ENCODE peak calls at places on chromosomes 13 and 19, in ten cellular contexts. One of them, this sample, is unnamed.

GRCh38 chr19:19081642-19082151 is 17.9 kb downstream of the SLC25A42 start:
- DNase-seq in aorta: no peak
- DNase-seq in ascending aorta: no peak
- DNase-seq in A549: no peak
- DNase-seq in colonic mucosa: no peak
- DNase-seq in Caco-2: no peak
- DNase-seq in tibial nerve: peak
- DNase-seq in transverse colon: no peak
- DNase-seq in tibial artery: no peak
- DNase-seq in lower leg skin: no peak
- DNase-seq in this sample: peak

GRCh38 chr13:30850204-30850866 is 55.7 kb upstream of the MEDAG start:
- DNase-seq in aorta: no peak
- DNase-seq in ascending aorta: no peak
- DNase-seq in A549: no peak
- DNase-seq in colonic mucosa: no peak
- DNase-seq in Caco-2: no peak
- DNase-seq in tibial nerve: no peak
- DNase-seq in transverse colon: no peak
- DNase-seq in tibial artery: no peak
- DNase-seq in lower leg skin: no peak
- DNase-seq in this sample: no peak

GRCh38 chr13:97974773-97975172 is 21.3 kb downstream of the IPO5 start:
- DNase-seq in aorta: no peak
- DNase-seq in ascending aorta: no peak
- DNase-seq in A549: no peak
- DNase-seq in colonic mucosa: no peak
- DNase-seq in Caco-2: no peak
- DNase-seq in tibial nerve: no peak
- DNase-seq in transverse colon: no peak
- DNase-seq in tibial artery: no peak
- DNase-seq in lower leg skin: no peak
- DNase-seq in this sample: no peak

GRCh38 chr19:18415177-18415867 is 3.9 kb upstream of the SSBP4 start:
- DNase-seq in aorta: peak
- DNase-seq in ascending aorta: peak
- DNase-seq in A549: no peak
- DNase-seq in colonic mucosa: peak
- DNase-seq in Caco-2: no peak
- DNase-seq in tibial nerve: peak
- DNase-seq in transverse colon: peak
- DNase-seq in tibial artery: peak
- DNase-seq in lower leg skin: peak
- DNase-seq in this sample: peak

GRCh38 chr13:36453518-36453917 is 21.2 kb downstream of the CCNA1 start:
- DNase-seq in aorta: no peak
- DNase-seq in ascending aorta: no peak
- DNase-seq in A549: no peak
- DNase-seq in colonic mucosa: no peak
- DNase-seq in Caco-2: peak
- DNase-seq in tibial nerve: no peak
- DNase-seq in transverse colon: no peak
- DNase-seq in tibial artery: no peak
- DNase-seq in lower leg skin: no peak
- DNase-seq in this sample: no peak

GRCh38 chr13:31625115-31625514 is 114.2 kb upstream of the RXFP2 start:
- DNase-seq in aorta: no peak
- DNase-seq in ascending aorta: no peak
- DNase-seq in A549: no peak
- DNase-seq in colonic mucosa: no peak
- DNase-seq in Caco-2: no peak
- DNase-seq in tibial nerve: no peak
- DNase-seq in transverse colon: no peak
- DNase-seq in tibial artery: no peak
- DNase-seq in lower leg skin: no peak
- DNase-seq in this sample: no peak

GRCh38 chr13:28658796-28659610 is at the start of gene POMP:
- DNase-seq in aorta: peak
- DNase-seq in ascending aorta: peak
- DNase-seq in A549: peak
- DNase-seq in colonic mucosa: peak
- DNase-seq in Caco-2: peak
- DNase-seq in tibial nerve: peak
- DNase-seq in transverse colon: peak
- DNase-seq in tibial artery: peak
- DNase-seq in lower leg skin: peak
- DNase-seq in this sample: peak

GRCh38 chr19:44856438-44857083 is 10.5 kb downstream of the NECTIN2 start:
- DNase-seq in aorta: peak
- DNase-seq in ascending aorta: no peak
- DNase-seq in A549: no peak
- DNase-seq in colonic mucosa: no peak
- DNase-seq in Caco-2: no peak
- DNase-seq in tibial nerve: no peak
- DNase-seq in transverse colon: no peak
- DNase-seq in tibial artery: peak
- DNase-seq in lower leg skin: no peak
- DNase-seq in this sample: no peak

GRCh38 chr13:111664060-111664459 is 343.6 kb downstream of the TEX29 start:
- DNase-seq in aorta: no peak
- DNase-seq in ascending aorta: no peak
- DNase-seq in A549: no peak
- DNase-seq in colonic mucosa: no peak
- DNase-seq in Caco-2: no peak
- DNase-seq in tibial nerve: no peak
- DNase-seq in transverse colon: no peak
- DNase-seq in tibial artery: no peak
- DNase-seq in lower leg skin: peak
- DNase-seq in this sample: no peak

GRCh38 chr13:86882835-86883234 is 788.3 kb upstream of the SLITRK5 start:
- DNase-seq in aorta: no peak
- DNase-seq in ascending aorta: no peak
- DNase-seq in A549: no peak
- DNase-seq in colonic mucosa: no peak
- DNase-seq in Caco-2: no peak
- DNase-seq in tibial nerve: no peak
- DNase-seq in transverse colon: no peak
- DNase-seq in tibial artery: no peak
- DNase-seq in lower leg skin: no peak
- DNase-seq in this sample: no peak

GRCh38 chr13:101706651-101707050 is 254.2 kb downstream of the ITGBL1 start:
- DNase-seq in aorta: peak
- DNase-seq in ascending aorta: no peak
- DNase-seq in A549: peak
- DNase-seq in colonic mucosa: no peak
- DNase-seq in Caco-2: no peak
- DNase-seq in tibial nerve: no peak
- DNase-seq in transverse colon: peak
- DNase-seq in tibial artery: no peak
- DNase-seq in lower leg skin: no peak
- DNase-seq in this sample: peak

GRCh38 chr13:32443111-32443510 is 15.2 kb upstream of the N4BP2L1 start:
- DNase-seq in aorta: no peak
- DNase-seq in ascending aorta: no peak
- DNase-seq in A549: peak
- DNase-seq in colonic mucosa: no peak
- DNase-seq in Caco-2: peak
- DNase-seq in tibial nerve: peak
- DNase-seq in transverse colon: peak
- DNase-seq in tibial artery: no peak
- DNase-seq in lower leg skin: no peak
- DNase-seq in this sample: no peak

GRCh38 chr13:81334481-81334880 is 993.6 kb upstream of the SPRY2 start:
- DNase-seq in aorta: no peak
- DNase-seq in ascending aorta: no peak
- DNase-seq in A549: no peak
- DNase-seq in colonic mucosa: no peak
- DNase-seq in Caco-2: no peak
- DNase-seq in tibial nerve: no peak
- DNase-seq in transverse colon: no peak
- DNase-seq in tibial artery: no peak
- DNase-seq in lower leg skin: no peak
- DNase-seq in this sample: no peak

DNA sequence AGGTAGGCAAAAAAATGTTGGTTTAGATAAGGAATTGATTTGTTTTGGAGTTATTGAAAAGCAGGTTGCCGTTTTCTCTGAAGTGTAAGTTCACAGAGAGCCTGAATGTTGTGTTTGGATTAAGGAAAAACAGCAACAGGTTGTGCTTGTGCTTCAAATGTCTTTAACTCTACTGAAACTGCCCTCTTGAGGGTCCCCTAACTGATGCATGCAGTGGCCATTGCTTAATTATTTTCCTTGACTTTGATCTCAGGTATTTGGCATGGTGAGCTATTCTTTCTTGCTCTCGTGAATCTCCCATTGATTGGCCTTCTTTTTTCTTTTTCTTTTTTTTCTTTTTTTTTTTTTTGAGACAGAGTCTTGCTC is 3.2 kb downstream of the GARRE1 start:
- DNase-seq in aorta: no peak
- DNase-seq in ascending aorta: no peak
- DNase-seq in A549: no peak
- DNase-seq in colonic mucosa: no peak
- DNase-seq in Caco-2: no peak
- DNase-seq in tibial nerve: no peak
- DNase-seq in transverse colon: no peak
- DNase-seq in tibial artery: no peak
- DNase-seq in lower leg skin: no peak
- DNase-seq in this sample: no peak
- H3K4me3 ChIP-seq in aorta: no peak
- H3K4me3 ChIP-seq in ascending aorta: no peak
- H3K4me3 ChIP-seq in A549: no peak
- H3K4me3 ChIP-seq in colonic mucosa: no peak
- H3K4me3 ChIP-seq in Caco-2: no peak
- H3K4me3 ChIP-seq in tibial nerve: no peak
- H3K4me3 ChIP-seq in transverse colon: no peak
- H3K4me3 ChIP-seq in tibial artery: no peak
- H3K4me3 ChIP-seq in lower leg skin: no peak
- H3K4me3 ChIP-seq in this sample: no peak

GRCh38 chr19:39795001-39795400 is 16.3 kb downstream of the LEUTX start:
- DNase-seq in aorta: no peak
- DNase-seq in ascending aorta: no peak
- DNase-seq in A549: no peak
- DNase-seq in colonic mucosa: no peak
- DNase-seq in Caco-2: no peak
- DNase-seq in tibial nerve: no peak
- DNase-seq in transverse colon: no peak
- DNase-seq in tibial artery: no peak
- DNase-seq in lower leg skin: no peak
- DNase-seq in this sample: no peak
- H3K4me3 ChIP-seq in aorta: no peak
- H3K4me3 ChIP-seq in ascending aorta: no peak
- H3K4me3 ChIP-seq in A549: no peak
- H3K4me3 ChIP-seq in colonic mucosa: no peak
- H3K4me3 ChIP-seq in Caco-2: no peak
- H3K4me3 ChIP-seq in tibial nerve: no peak
- H3K4me3 ChIP-seq in transverse colon: no peak
- H3K4me3 ChIP-seq in tibial artery: no peak
- H3K4me3 ChIP-seq in lower leg skin: no peak
- H3K4me3 ChIP-seq in this sample: no peak

GRCh38 chr13:107113387-107113786 is 545.5 kb upstream of the ARGLU1 start:
- DNase-seq in aorta: no peak
- DNase-seq in ascending aorta: no peak
- DNase-seq in A549: no peak
- DNase-seq in colonic mucosa: no peak
- DNase-seq in Caco-2: no peak
- DNase-seq in tibial nerve: no peak
- DNase-seq in transverse colon: no peak
- DNase-seq in tibial artery: no peak
- DNase-seq in lower leg skin: no peak
- DNase-seq in this sample: no peak

GRCh38 chr13:107121793-107122192 is 553.9 kb upstream of the ARGLU1 start:
- DNase-seq in aorta: no peak
- DNase-seq in ascending aorta: no peak
- DNase-seq in A549: no peak
- DNase-seq in colonic mucosa: no peak
- DNase-seq in Caco-2: no peak
- DNase-seq in tibial nerve: no peak
- DNase-seq in transverse colon: no peak
- DNase-seq in tibial artery: no peak
- DNase-seq in lower leg skin: no peak
- DNase-seq in this sample: no peak

GRCh38 chr13:107119989-107120881 is 552.3 kb upstream of the ARGLU1 start:
- DNase-seq in aorta: no peak
- DNase-seq in ascending aorta: no peak
- DNase-seq in A549: no peak
- DNase-seq in colonic mucosa: no peak
- DNase-seq in Caco-2: peak
- DNase-seq in tibial nerve: no peak
- DNase-seq in transverse colon: no peak
- DNase-seq in tibial artery: no peak
- DNase-seq in lower leg skin: no peak
- DNase-seq in this sample: no peak

GRCh38 chr13:107117327-107118012 is 549.5 kb upstream of the ARGLU1 start:
- DNase-seq in aorta: no peak
- DNase-seq in ascending aorta: no peak
- DNase-seq in A549: no peak
- DNase-seq in colonic mucosa: no peak
- DNase-seq in Caco-2: no peak
- DNase-seq in tibial nerve: no peak
- DNase-seq in transverse colon: no peak
- DNase-seq in tibial artery: no peak
- DNase-seq in lower leg skin: no peak
- DNase-seq in this sample: no peak
- H3K4me3 ChIP-seq in aorta: no peak
- H3K4me3 ChIP-seq in ascending aorta: no peak
- H3K4me3 ChIP-seq in A549: no peak
- H3K4me3 ChIP-seq in colonic mucosa: no peak
- H3K4me3 ChIP-seq in Caco-2: no peak
- H3K4me3 ChIP-seq in tibial nerve: no peak
- H3K4me3 ChIP-seq in transverse colon: no peak
- H3K4me3 ChIP-seq in tibial artery: no peak
- H3K4me3 ChIP-seq in lower leg skin: no peak
- H3K4me3 ChIP-seq in this sample: no peak

DNA sequence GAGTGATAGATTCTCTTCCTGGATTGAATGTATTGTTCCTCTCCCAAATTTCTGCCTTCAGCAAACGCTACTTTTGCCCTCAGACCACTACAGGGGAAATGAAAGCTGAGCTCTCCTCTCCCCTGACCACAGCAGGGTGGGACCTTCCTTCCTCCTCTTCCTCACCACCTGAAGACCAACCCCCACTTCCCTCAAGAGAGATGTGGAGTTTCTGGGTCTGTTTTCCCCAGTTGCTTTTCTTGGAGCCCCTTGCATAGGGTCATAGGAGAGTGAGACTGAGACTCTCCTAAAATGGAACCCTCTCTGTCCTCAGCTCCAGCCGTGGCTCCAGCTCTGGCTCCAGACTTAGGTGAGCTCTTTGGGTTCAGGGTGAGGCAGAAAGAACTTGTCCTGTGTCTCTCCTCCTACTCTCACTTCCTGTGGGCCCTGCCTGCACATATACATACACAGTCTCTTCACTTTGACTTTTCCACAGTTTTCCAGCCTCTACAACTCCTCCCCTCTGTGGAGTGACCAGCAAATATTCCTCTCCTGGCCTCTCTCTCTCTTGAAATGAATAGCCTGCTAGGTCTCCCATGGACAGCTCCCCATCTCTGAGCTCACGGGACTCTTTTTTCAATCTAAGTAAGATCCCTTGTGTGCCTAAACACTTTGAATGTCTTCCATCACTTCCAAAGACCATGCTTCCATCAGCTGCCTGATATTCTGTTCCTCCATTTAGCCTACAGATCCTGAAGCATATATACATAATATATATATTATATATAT is 19.2 kb upstream of the ZNF175 start:
- DNase-seq in aorta: no peak
- DNase-seq in ascending aorta: no peak
- DNase-seq in A549: no peak
- DNase-seq in colonic mucosa: no peak
- DNase-seq in Caco-2: no peak
- DNase-seq in tibial nerve: no peak
- DNase-seq in transverse colon: no peak
- DNase-seq in tibial artery: no peak
- DNase-seq in lower leg skin: no peak
- DNase-seq in this sample: no peak
- H3K4me3 ChIP-seq in aorta: no peak
- H3K4me3 ChIP-seq in ascending aorta: no peak
- H3K4me3 ChIP-seq in A549: no peak
- H3K4me3 ChIP-seq in colonic mucosa: no peak
- H3K4me3 ChIP-seq in Caco-2: no peak
- H3K4me3 ChIP-seq in tibial nerve: no peak
- H3K4me3 ChIP-seq in transverse colon: no peak
- H3K4me3 ChIP-seq in tibial artery: no peak
- H3K4me3 ChIP-seq in lower leg skin: no peak
- H3K4me3 ChIP-seq in this sample: no peak